ENCODE peak calls at places on chromosomes 4 and X, in seven cellular contexts. J is mesendoderm, Q is H9, P is trophoblast cell, A is neuronal stem cell, C is IMR-90, W is H1. S is an unnamed sample.

GRCh38 chrX:111103246-111103645 is 7.3 kb downstream of the PAK3 start:
- DNase-seq in J (no peak), Q (no peak), P (peak; percentile 43), A (no peak), C (no peak), W (no peak), S (no peak)

GRCh38 chr4:24659241-24659961 is 75.0 kb upstream of the DHX15 start:
- DNase-seq in J (peak; percentile 59), Q (no peak), P (peak; percentile 70), A (no peak), C (no peak), W (no peak), S (no peak)

GRCh38 chrX:5236096-5236495 is 992.6 kb downstream of the NLGN4X start:
- DNase-seq in J (peak; percentile 63), Q (peak; percentile 49), P (peak; percentile 3), A (no peak), C (no peak), W (no peak), S (peak; percentile 50)

GRCh38 chr4:151248519-151248918 is 28.4 kb upstream of the PRSS48 start:
- DNase-seq in J (no peak), Q (no peak), P (no peak), A (no peak), C (no peak), W (no peak), S (no peak)

GRCh38 chr4:114271031-114271430 is 291.6 kb upstream of the ARSJ start:
- DNase-seq in J (no peak), Q (no peak), P (no peak), A (no peak), C (no peak), W (no peak), S (no peak)

GRCh38 chrX:131441033-131441432 is 102.8 kb upstream of the OR13H1 start:
- DNase-seq in J (no peak), Q (no peak), P (peak; percentile 3), A (no peak), C (no peak), W (no peak), S (peak; percentile 26)

GRCh38 chr4:116358633-116359222 is 726.6 kb downstream of the TRAM1L1 start:
- DNase-seq in J (peak; percentile 90), Q (peak; percentile 90), P (peak; percentile 97), A (peak; percentile 36), C (peak; percentile 43), W (peak; percentile 64), S (peak; percentile 81)

GRCh38 chr4:69093681-69094080 is 2.6 kb upstream of the UGT2B7 start:
- DNase-seq in J (no peak), Q (no peak), P (no peak), A (no peak), C (no peak), W (no peak), S (no peak)

GRCh38 chr4:136150046-136150445 is 1382.2 kb downstream of the PCDH18 start:
- DNase-seq in J (peak; percentile 35), Q (peak; percentile 43), P (no peak), A (no peak), C (no peak), W (peak; percentile 1), S (no peak)

GRCh38 chrX:110188701-110189558 is 129.0 kb downstream of the AMMECR1 start:
- DNase-seq in J (no peak), Q (no peak), P (no peak), A (no peak), C (peak; percentile 30), W (no peak), S (peak; percentile 79)

GRCh38 chrX:54641530-54641929 is 111.5 kb downstream of the GNL3L start:
- DNase-seq in J (peak; percentile 19), Q (peak; percentile 37), P (no peak), A (no peak), C (no peak), W (no peak), S (no peak)

GRCh38 chrX:48482526-48482925 is 6.5 kb downstream of the FTSJ1 start:
- DNase-seq in J (no peak), Q (no peak), P (no peak), A (no peak), C (no peak), W (no peak), S (no peak)

GRCh38 chr4:8168232-8168631 is 9.6 kb upstream of the ABLIM2 start:
- DNase-seq in J (no peak), Q (no peak), P (no peak), A (no peak), C (no peak), W (no peak), S (no peak)

GRCh38 chrX:129235903-129236302 is 287.4 kb downstream of the SMARCA1 start:
- DNase-seq in J (peak; percentile 13), Q (no peak), P (no peak), A (no peak), C (no peak), W (no peak), S (no peak)
- H3K4ac ChIP-seq in J (no peak overlapping the region), Q (no peak overlapping the region), P (no peak overlapping the region), A (no peak overlapping the region), C (no peak overlapping the region), W (no peak overlapping the region), S (no peak overlapping the region)

DNA sequence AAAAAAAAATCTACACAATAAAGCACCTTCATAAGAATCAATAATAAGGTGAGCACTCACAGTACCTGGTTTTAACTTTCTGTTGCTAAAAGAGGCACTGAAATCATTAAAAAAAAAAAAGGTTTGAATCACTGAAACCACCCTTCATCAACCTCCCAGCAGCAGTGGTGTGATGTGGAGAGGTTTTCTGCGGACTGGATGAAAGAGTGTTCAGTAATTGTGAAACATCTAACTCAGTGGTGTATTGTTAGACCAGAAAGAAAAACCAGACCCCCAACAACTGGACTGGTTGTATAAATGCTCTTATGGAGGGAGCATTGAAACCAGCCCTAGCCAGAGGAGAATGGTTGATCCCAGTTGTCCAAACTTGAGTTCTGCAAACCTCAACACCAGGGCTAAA is 63.2 kb downstream of the SPIN3 start:
- DNase-seq in J (no peak), Q (no peak), P (no peak), A (no peak), C (no peak), W (no peak), S (no peak)
- H3K4ac ChIP-seq in J (no peak overlapping the region), Q (no peak overlapping the region), P (no peak overlapping the region), A (no peak overlapping the region), C (no peak overlapping the region), W (no peak overlapping the region), S (no peak overlapping the region)

DNA sequence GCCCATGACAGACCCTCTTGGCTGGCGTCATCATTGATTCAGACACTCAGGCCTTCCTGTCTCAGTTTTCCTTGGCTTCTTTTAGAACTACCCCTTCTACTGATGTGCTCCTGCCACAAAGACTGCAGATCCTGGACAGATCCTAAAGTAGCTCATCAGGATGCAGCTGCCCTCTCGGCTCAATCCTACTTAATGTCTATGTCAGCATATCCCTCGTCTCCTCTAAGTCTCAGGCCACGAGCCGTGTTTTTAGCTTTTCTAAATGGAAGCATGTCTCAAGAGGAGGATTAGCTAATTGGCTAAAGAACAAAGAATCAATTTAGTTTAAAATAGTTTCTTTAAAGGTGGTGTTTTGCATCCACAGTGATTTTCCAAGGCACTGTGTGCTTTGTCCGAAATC is 447.7 kb downstream of the STIM2 start:
- DNase-seq in J (no peak), Q (no peak), P (no peak), A (no peak), C (no peak), W (no peak), S (no peak)
- H3K4ac ChIP-seq in J (no peak overlapping the region), Q (no peak overlapping the region), P (no peak overlapping the region), A (no peak overlapping the region), C (no peak overlapping the region), W (no peak overlapping the region), S (no peak overlapping the region)

GRCh38 chrX:122434942-122435341 is 749.1 kb upstream of the GRIA3 start:
- DNase-seq in J (no peak), Q (no peak), P (no peak), A (no peak), C (no peak), W (no peak), S (no peak)
- H3K4ac ChIP-seq in J (no peak overlapping the region), Q (no peak overlapping the region), P (no peak overlapping the region), A (no peak overlapping the region), C (no peak overlapping the region), W (no peak overlapping the region), S (no peak overlapping the region)

DNA sequence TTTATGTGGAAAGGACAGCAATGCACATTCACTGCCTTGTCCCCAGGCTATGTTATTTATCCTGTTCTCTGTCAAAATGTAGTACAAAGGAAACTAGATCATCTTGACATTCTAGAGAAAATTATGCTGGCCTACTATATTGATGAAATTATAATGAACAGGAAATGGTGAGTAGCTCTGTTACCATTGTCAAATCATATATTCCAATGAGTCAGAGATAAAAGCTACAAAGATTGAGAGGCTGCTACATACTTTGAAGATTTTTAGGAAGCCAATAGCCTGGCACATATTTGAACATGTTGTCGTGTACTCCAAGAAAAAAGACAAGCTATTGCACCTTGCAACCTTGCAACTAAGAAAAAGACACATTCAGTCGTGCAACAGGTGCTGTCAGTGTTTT is 52.7 kb upstream of the TET2 start:
- DNase-seq in J (no peak), Q (no peak), P (no peak), A (no peak), C (peak; percentile 6), W (no peak), S (no peak)
- H3K4ac ChIP-seq in J (no peak overlapping the region), Q (no peak overlapping the region), P (no peak overlapping the region), A (no peak overlapping the region), C (no peak overlapping the region), W (no peak overlapping the region), S (no peak overlapping the region)

DNA sequence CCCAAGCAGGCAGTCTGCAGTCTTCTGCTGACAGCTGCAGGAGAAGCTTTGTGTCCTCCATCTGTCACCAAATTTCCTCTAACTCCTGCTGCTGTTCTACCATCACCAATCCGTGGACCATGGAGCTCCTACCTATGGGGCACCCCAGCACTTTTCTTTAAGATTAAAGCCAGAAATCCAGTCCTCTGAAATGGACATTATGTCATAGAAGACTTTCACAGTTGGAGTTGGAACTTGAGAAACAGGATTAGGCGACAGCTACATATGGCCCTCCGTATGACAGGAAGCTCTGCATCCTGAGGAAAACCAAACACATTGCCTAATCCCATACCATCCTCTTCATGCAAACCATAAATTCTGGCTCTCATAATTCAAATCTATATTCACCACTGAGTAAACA is 470.6 kb upstream of the GALNTL6 start:
- DNase-seq in J (no peak), Q (no peak), P (no peak), A (no peak), C (no peak), W (no peak), S (no peak)
- H3K4ac ChIP-seq in J (no peak overlapping the region), Q (no peak overlapping the region), P (no peak overlapping the region), A (no peak overlapping the region), C (no peak overlapping the region), W (no peak overlapping the region), S (no peak overlapping the region)

GRCh38 chr4:172734555-172734954 is 434.1 kb upstream of the GALNT7 start:
- DNase-seq in J (no peak), Q (no peak), P (no peak), A (no peak), C (no peak), W (no peak), S (no peak)
- H3K4ac ChIP-seq in J (no peak overlapping the region), Q (no peak overlapping the region), P (no peak overlapping the region), A (no peak overlapping the region), C (no peak overlapping the region), W (no peak overlapping the region), S (no peak overlapping the region)

DNA sequence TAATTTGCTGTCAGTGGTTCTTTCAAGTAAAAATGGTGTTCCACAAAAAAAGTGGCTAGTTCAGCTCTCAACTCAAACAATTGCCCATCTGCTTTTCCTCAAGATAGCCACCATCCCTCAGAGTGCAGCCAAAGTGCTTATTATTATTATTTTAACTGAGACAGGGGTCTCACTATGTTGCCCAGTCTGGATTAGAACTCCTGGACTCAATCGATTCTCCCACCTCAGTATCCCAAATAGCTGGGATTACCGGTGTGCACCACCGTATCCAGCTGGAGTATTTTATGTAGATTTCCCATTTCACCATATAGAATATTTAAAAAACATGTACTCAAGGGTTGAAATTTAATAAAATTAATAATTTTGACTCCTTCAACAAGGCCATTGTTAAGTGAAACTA is 62.1 kb upstream of the USP9X start:
- DNase-seq in J (no peak), Q (no peak), P (no peak), A (no peak), C (no peak), W (no peak), S (no peak)
- H3K4ac ChIP-seq in J (no peak overlapping the region), Q (no peak overlapping the region), P (no peak overlapping the region), A (no peak overlapping the region), C (no peak overlapping the region), W (no peak overlapping the region), S (no peak overlapping the region)